ENCODE peak calls at places on chromosomes 2 and 18, in seven cellular contexts. U, P, C, N, T, I and M are unnamed samples.
A peak's percentile ranks its signal among the peaks of the same experiment; 100 is the strongest.

GRCh38 chr2:240781471-240782220 is 38.4 kb downstream of the KIF1A start:
- DNase-seq in N (no peak), U (no peak), I (no peak), C (no peak), P (no peak), T (no peak), M (peak; percentile 93)

GRCh38 chr2:73202156-73203054 is at the start of gene NOTO:
- DNase-seq in C (no peak), T (no peak), U (no peak), P (no peak), I (no peak), N (peak; percentile 73), M (no peak)

GRCh38 chr18:72941001-72941400 is 73.2 kb upstream of the NETO1 start:
- DNase-seq in I (no peak), U (no peak), C (no peak), N (no peak), T (no peak), P (no peak), M (no peak)

GRCh38 chr2:202588647-202589581 is 45.9 kb upstream of the FAM117B start:
- DNase-seq in I (peak; percentile 58), T (peak; percentile 61), C (peak; percentile 71), U (peak; percentile 83), N (peak; percentile 80), P (peak; percentile 46), M (peak; percentile 48)

GRCh38 chr2:217478831-217479435 is 523.9 kb downstream of the TNS1 start:
- DNase-seq in I (no peak), P (no peak), U (no peak), C (no peak), T (no peak), N (no peak), M (no peak)

GRCh38 chr2:181312515-181312927 is 144.7 kb upstream of the ITGA4 start:
- DNase-seq in C (peak; percentile 58), N (no peak), I (no peak), P (no peak), U (no peak), T (no peak), M (no peak)

GRCh38 chr18:55500316-55501086 is 87.5 kb downstream of the TCF4 start:
- DNase-seq in P (no peak), N (no peak), I (no peak), C (no peak), T (no peak), U (no peak), M (no peak)

GRCh38 chr18:34971313-34971712 is 69.9 kb upstream of the MAPRE2 start:
- DNase-seq in C (no peak), T (no peak), I (no peak), P (no peak), U (no peak), N (no peak), M (no peak)

GRCh38 chr2:42851740-42852250 is 59.4 kb upstream of the HAAO start:
- DNase-seq in N (no peak), C (no peak), I (no peak), P (no peak), T (no peak), U (no peak), M (no peak)

GRCh38 chr2:238920601-238921001 is 72.7 kb downstream of the TWIST2 start:
- DNase-seq in T (no peak), N (no peak), C (no peak), I (no peak), P (no peak), U (no peak), M (no peak)

GRCh38 chr2:33107690-33108482 is 161.1 kb downstream of the LTBP1 start:
- DNase-seq in N (no peak), U (no peak), I (no peak), C (no peak), T (no peak), P (no peak), M (no peak)

GRCh38 chr2:41998789-41999470 is 48.9 kb upstream of the PKDCC start:
- DNase-seq in T (no peak), I (no peak), U (no peak), P (no peak), C (no peak), N (peak; percentile 57), M (no peak)

GRCh38 chr2:112591413-112591812 is 7.0 kb downstream of the CHCHD5 start:
- DNase-seq in U (no peak), I (no peak), T (no peak), N (no peak), C (no peak), P (no peak), M (no peak)

GRCh38 chr2:226199555-226199954 is 600.1 kb downstream of the IRS1 start:
- DNase-seq in I (no peak), U (no peak), N (no peak), P (no peak), T (no peak), C (no peak), M (no peak)

GRCh38 chr2:157777425-157777824 is 98.7 kb downstream of the ACVR1 start:
- DNase-seq in N (peak; percentile 39), C (no peak), T (peak; percentile 43), U (peak; percentile 29), I (peak; percentile 37), P (peak; percentile 35), M (no peak)

GRCh38 chr2:99602475-99602874 is 112.7 kb upstream of the REV1 start:
- DNase-seq in U (no peak), I (no peak), T (no peak), N (no peak), C (no peak), P (no peak), M (no peak)

GRCh38 chr2:10844083-10844482 is 31.5 kb upstream of the PDIA6 start:
- DNase-seq in T (no peak), C (no peak), U (no peak), I (no peak), P (no peak), N (peak; percentile 51), M (no peak)

GRCh38 chr18:48607049-48607984 is 68.5 kb downstream of the CTIF start:
- DNase-seq in T (no peak), U (no peak), P (no peak), I (no peak), C (no peak), N (no peak), M (peak; percentile 79)

GRCh38 chr2:166434491-166434890 is 58.7 kb upstream of the SCN9A start:
- DNase-seq in I (no peak), T (no peak), U (no peak), N (no peak), P (no peak), C (no peak), M (no peak)

GRCh38 chr2:182713611-182714010 is 2.4 kb upstream of the DNAJC10 start:
- DNase-seq in C (peak; percentile 51), T (no peak), N (no peak), I (no peak), P (no peak), U (no peak), M (no peak)

GRCh38 chr2:138536302-138536701 is 34.7 kb downstream of the SPOPL start:
- DNase-seq in U (no peak), P (no peak), N (no peak), I (no peak), T (no peak), C (no peak), M (no peak)

GRCh38 chr18:24051256-24051947 is 36.8 kb downstream of the TTC39C start:
- DNase-seq in T (no peak), P (no peak), I (no peak), N (no peak), U (no peak), C (peak; percentile 11), M (no peak)